ENCODE peak calls at places on chromosomes 2 and 18, in six cellular contexts. One of them, this sample, is unnamed.

GRCh38 chr2:207288628-207289027 is 122.9 kb upstream of the KLF7 start:
- DNase-seq in GF-D8: no peak
- DNase-seq in SJSA1: no peak
- DNase-seq in nucleus accumbens: no peak
- DNase-seq in NCI-H1105 treated with DMSO at 0.1 percent for 48 hours: no peak
- DNase-seq in mucosa of gallbladder: no peak
- DNase-seq in this sample: no peak

GRCh38 chr2:176419591-176420071 is 150.4 kb downstream of the MTX2 start:
- DNase-seq in GF-D8: no peak
- DNase-seq in SJSA1: peak
- DNase-seq in nucleus accumbens: no peak
- DNase-seq in NCI-H1105 treated with DMSO at 0.1 percent for 48 hours: no peak
- DNase-seq in mucosa of gallbladder: no peak
- DNase-seq in this sample: no peak

GRCh38 chr2:186570587-186570986 is 19.3 kb upstream of the ITGAV start:
- DNase-seq in GF-D8: no peak
- DNase-seq in SJSA1: peak
- DNase-seq in nucleus accumbens: no peak
- DNase-seq in NCI-H1105 treated with DMSO at 0.1 percent for 48 hours: no peak
- DNase-seq in mucosa of gallbladder: no peak
- DNase-seq in this sample: no peak

GRCh38 chr2:20381457-20381856 is 30.8 kb upstream of the PUM2 start:
- DNase-seq in GF-D8: no peak
- DNase-seq in SJSA1: no peak
- DNase-seq in nucleus accumbens: peak
- DNase-seq in NCI-H1105 treated with DMSO at 0.1 percent for 48 hours: peak
- DNase-seq in mucosa of gallbladder: no peak
- DNase-seq in this sample: no peak

GRCh38 chr2:28649481-28650260 is 102.0 kb upstream of the PPP1CB start:
- DNase-seq in GF-D8: no peak
- DNase-seq in SJSA1: no peak
- DNase-seq in nucleus accumbens: no peak
- DNase-seq in NCI-H1105 treated with DMSO at 0.1 percent for 48 hours: no peak
- DNase-seq in mucosa of gallbladder: no peak
- DNase-seq in this sample: no peak

GRCh38 chr18:9756566-9757470 is 48.7 kb downstream of the RAB31 start:
- DNase-seq in GF-D8: no peak
- DNase-seq in SJSA1: no peak
- DNase-seq in nucleus accumbens: no peak
- DNase-seq in NCI-H1105 treated with DMSO at 0.1 percent for 48 hours: no peak
- DNase-seq in mucosa of gallbladder: no peak
- DNase-seq in this sample: no peak

GRCh38 chr2:8543412-8544167 is 138.3 kb upstream of the ID2 start:
- DNase-seq in GF-D8: peak
- DNase-seq in SJSA1: peak
- DNase-seq in nucleus accumbens: no peak
- DNase-seq in NCI-H1105 treated with DMSO at 0.1 percent for 48 hours: no peak
- DNase-seq in mucosa of gallbladder: no peak
- DNase-seq in this sample: no peak

GRCh38 chr18:13279181-13280065 is 60.9 kb downstream of the LDLRAD4 start:
- DNase-seq in GF-D8: no peak
- DNase-seq in SJSA1: no peak
- DNase-seq in nucleus accumbens: no peak
- DNase-seq in NCI-H1105 treated with DMSO at 0.1 percent for 48 hours: no peak
- DNase-seq in mucosa of gallbladder: no peak
- DNase-seq in this sample: peak

GRCh38 chr2:36370281-36370680 is 14.7 kb downstream of the CRIM1 start:
- DNase-seq in GF-D8: no peak
- DNase-seq in SJSA1: no peak
- DNase-seq in nucleus accumbens: no peak
- DNase-seq in NCI-H1105 treated with DMSO at 0.1 percent for 48 hours: no peak
- DNase-seq in mucosa of gallbladder: no peak
- DNase-seq in this sample: no peak

GRCh38 chr2:221106241-221106640 is 465.9 kb downstream of the EPHA4 start:
- DNase-seq in GF-D8: no peak
- DNase-seq in SJSA1: no peak
- DNase-seq in nucleus accumbens: no peak
- DNase-seq in NCI-H1105 treated with DMSO at 0.1 percent for 48 hours: peak
- DNase-seq in mucosa of gallbladder: no peak
- DNase-seq in this sample: no peak

GRCh38 chr2:71689393-71689792 is 236.0 kb downstream of the DYSF start:
- DNase-seq in GF-D8: no peak
- DNase-seq in SJSA1: no peak
- DNase-seq in nucleus accumbens: no peak
- DNase-seq in NCI-H1105 treated with DMSO at 0.1 percent for 48 hours: no peak
- DNase-seq in mucosa of gallbladder: no peak
- DNase-seq in this sample: no peak

GRCh38 chr2:172249986-172250385 is 147.3 kb upstream of the DLX2 start:
- DNase-seq in GF-D8: no peak
- DNase-seq in SJSA1: no peak
- DNase-seq in nucleus accumbens: no peak
- DNase-seq in NCI-H1105 treated with DMSO at 0.1 percent for 48 hours: no peak
- DNase-seq in mucosa of gallbladder: no peak
- DNase-seq in this sample: no peak

GRCh38 chr2:105369777-105370690 is 28.8 kb downstream of the FHL2 start:
- DNase-seq in GF-D8: peak
- DNase-seq in SJSA1: peak
- DNase-seq in nucleus accumbens: peak
- DNase-seq in NCI-H1105 treated with DMSO at 0.1 percent for 48 hours: peak
- DNase-seq in mucosa of gallbladder: peak
- DNase-seq in this sample: peak

This sample was measured in CD4-positive, alpha-beta T cell.